ENCODE peak calls at places on chromosomes 16 and 17, in four cellular contexts. P, W, D and Q are unnamed samples.

GRCh38 chr16:69407702-69408323 is 16.6 kb upstream of the CYB5B start:
- DNase-seq in P (no peak), D (no peak), W (no peak), Q (no peak)

GRCh38 chr16:73778872-73779271 is 517.7 kb upstream of the PSMD7 start:
- DNase-seq in P (no peak), D (no peak), W (no peak), Q (no peak)

GRCh38 chr17:64496786-64497564 is at the start of gene POLG2:
- DNase-seq in P (peak; percentile 96), W (peak; percentile 93), D (peak; percentile 75), Q (peak; percentile 90)

GRCh38 chr17:55298111-55298510 is 33.4 kb downstream of the HLF start:
- DNase-seq in W (no peak), P (no peak), D (no peak), Q (no peak)

GRCh38 chr17:78910885-78911284 is 7.9 kb upstream of the CEP295NL start:
- DNase-seq in W (no peak), P (no peak), D (no peak), Q (no peak)

GRCh38 chr17:57425903-57426574 is 169.7 kb downstream of the MSI2 start:
- DNase-seq in W (no peak), P (no peak), D (no peak), Q (no peak)

GRCh38 chr16:75679366-75679765 is 2.6 kb upstream of the CPHXL2 start:
- DNase-seq in P (no peak), D (no peak), W (no peak), Q (no peak)

GRCh38 chr17:8753976-8754440 is 4.3 kb downstream of the SPDYE4 start:
- DNase-seq in P (no peak), W (no peak), D (no peak), Q (no peak)

GRCh38 chr17:48037036-48037881 is at the start of gene COPZ2:
- DNase-seq in P (peak; percentile 85), D (no peak), W (peak; percentile 55), Q (no peak)

GRCh38 chr16:64657316-64658011 is 464.4 kb downstream of the CDH11 start:
- DNase-seq in D (no peak), W (no peak), P (no peak), Q (no peak)

GRCh38 chr17:3594056-3594810 is 15.0 kb downstream of the TRPV1 start:
- DNase-seq in P (peak; percentile 67), W (no peak), D (no peak), Q (no peak)

GRCh38 chr17:5437721-5438317 is 1.1 kb downstream of the C1QBP start:
- DNase-seq in P (peak; percentile 23), D (no peak), W (no peak), Q (no peak)

GRCh38 chr17:37774508-37774907 is 29.6 kb upstream of the HNF1B start:
- DNase-seq in P (no peak), D (peak; percentile 91), W (no peak), Q (no peak)

GRCh38 chr17:75270218-75270965 is 639 bp downstream of the MIF4GD start:
- DNase-seq in D (no peak), W (peak; percentile 66), P (peak; percentile 92), Q (peak; percentile 78)

GRCh38 chr17:30517786-30518185 is 40.6 kb downstream of the GOSR1 start:
- DNase-seq in W (no peak), P (no peak), D (no peak), Q (no peak)

GRCh38 chr16:11682655-11683096 is 14.4 kb downstream of the SNN start:
- DNase-seq in W (no peak), D (no peak), P (no peak), Q (no peak)

GRCh38 chr16:81238296-81239011 is at the start of gene BCO1:
- DNase-seq in P (no peak), D (no peak), W (peak; percentile 19), Q (no peak)

GRCh38 chr16:81237282-81237681 is 1.2 kb upstream of the BCO1 start:
- DNase-seq in D (no peak), W (no peak), P (no peak), Q (no peak)

GRCh38 chr16:81241706-81242105 is 3.2 kb downstream of the BCO1 start:
- DNase-seq in W (no peak), D (no peak), P (no peak), Q (no peak)

GRCh38 chr16:81237942-81238295 is 570 bp upstream of the BCO1 start:
- DNase-seq in D (no peak), P (no peak), W (no peak), Q (no peak)

GRCh38 chr16:81239722-81240121 is 1.2 kb downstream of the BCO1 start:
- DNase-seq in D (no peak), W (no peak), P (no peak), Q (no peak)
- TF ChIP-seq USF1 in D (no peak), W (no peak), P (no peak), Q (no peak)

DNA sequence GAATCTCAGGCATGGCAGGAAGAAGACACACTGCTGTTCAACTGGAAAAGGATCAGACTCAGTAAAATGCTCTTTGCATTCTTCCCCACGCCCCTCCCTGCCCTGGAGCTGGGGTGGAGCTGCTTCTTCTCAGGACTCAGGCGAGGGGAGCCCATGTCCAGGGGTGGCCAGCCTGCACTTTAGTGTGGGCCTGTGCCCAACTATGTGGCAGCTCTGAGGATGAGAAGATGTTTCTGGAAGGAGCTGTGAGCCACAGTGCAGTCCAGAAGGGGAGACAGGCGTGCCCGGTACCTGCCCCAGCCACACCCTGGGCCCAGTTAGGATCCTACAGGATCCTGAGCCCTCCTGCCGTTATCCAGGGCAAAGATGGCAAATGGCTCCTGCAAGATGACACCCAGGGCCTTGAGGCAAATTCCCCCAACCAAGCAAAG is 120.3 kb downstream of the ANKRD11 start:
- DNase-seq in W (no peak), P (no peak), D (no peak), Q (no peak)
- TF ChIP-seq USF1 in W (no peak), P (no peak), D (no peak), Q (no peak)

DNA sequence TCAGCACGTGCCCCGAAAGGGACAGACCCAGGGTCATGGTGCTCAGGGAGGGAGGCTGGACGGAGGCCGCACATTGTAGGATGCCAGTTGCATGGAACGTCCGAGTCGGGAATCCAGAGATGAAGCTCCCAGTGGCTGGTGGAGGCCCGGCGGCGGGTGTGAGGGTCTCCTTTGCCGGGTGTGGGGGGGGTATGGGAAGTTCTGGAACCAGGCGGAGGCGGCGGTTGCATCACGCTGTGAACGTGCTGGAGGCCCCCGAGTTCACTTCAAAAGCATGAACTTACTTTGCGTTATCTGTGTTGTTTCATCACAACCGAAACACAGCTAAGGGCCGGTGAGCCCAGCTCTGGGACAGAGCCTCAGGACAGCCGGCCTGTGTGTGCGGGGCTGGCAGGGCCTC is 73.4 kb upstream of the GNG13 start:
- DNase-seq in W (no peak), P (no peak), D (no peak), Q (no peak)
- TF ChIP-seq USF1 in W (no peak), P (no peak), D (no peak), Q (no peak)

DNA sequence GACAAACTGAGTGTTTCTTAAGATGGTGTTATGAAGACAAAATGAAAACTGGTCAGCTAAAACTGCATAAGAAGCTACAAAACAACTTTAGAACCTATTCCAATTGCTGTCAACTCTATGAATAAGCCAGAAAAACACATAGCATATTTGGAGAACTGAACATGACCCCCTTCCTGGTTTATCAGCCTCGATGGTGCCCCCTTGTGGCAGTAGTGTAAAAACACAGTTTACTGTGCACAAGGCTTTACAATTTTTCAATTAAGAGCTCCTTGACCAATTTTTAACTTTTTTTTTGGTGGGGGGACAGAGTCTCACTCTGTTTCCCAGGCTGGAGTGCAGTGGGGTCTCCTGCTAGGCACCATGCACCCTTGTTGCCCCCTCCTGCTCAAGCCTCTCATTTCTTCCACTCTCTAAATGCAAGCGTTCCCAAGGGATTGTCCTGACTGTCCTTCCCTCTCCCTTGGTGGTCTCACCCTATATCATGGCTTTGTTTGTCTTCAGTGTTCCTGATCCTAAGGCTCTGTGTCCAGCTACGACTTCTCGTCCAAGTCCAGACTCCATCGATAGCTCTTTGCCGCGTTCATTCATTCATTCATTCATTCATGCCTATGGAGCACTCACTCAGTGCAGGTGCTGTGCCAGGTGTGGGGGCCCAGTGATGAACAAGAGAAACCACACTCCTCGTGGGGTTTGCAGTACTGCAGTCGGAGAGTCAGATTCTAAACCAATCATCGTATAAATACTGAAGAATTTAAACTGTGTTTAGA is 7.5 kb downstream of the EIF1 start:
- DNase-seq in P (peak; percentile 73), D (no peak), W (peak; percentile 64), Q (peak; percentile 85)
- TF ChIP-seq USF1 in P (no peak), D (no peak), W (no peak), Q (no peak)

GRCh38 chr16:66578596-66579531 is at the start of gene CMTM2:
- DNase-seq in D (no peak), W (peak; percentile 53), P (no peak), Q (no peak)
- TF ChIP-seq USF1 in D (no peak), W (no peak), P (no peak), Q (no peak)

DNA sequence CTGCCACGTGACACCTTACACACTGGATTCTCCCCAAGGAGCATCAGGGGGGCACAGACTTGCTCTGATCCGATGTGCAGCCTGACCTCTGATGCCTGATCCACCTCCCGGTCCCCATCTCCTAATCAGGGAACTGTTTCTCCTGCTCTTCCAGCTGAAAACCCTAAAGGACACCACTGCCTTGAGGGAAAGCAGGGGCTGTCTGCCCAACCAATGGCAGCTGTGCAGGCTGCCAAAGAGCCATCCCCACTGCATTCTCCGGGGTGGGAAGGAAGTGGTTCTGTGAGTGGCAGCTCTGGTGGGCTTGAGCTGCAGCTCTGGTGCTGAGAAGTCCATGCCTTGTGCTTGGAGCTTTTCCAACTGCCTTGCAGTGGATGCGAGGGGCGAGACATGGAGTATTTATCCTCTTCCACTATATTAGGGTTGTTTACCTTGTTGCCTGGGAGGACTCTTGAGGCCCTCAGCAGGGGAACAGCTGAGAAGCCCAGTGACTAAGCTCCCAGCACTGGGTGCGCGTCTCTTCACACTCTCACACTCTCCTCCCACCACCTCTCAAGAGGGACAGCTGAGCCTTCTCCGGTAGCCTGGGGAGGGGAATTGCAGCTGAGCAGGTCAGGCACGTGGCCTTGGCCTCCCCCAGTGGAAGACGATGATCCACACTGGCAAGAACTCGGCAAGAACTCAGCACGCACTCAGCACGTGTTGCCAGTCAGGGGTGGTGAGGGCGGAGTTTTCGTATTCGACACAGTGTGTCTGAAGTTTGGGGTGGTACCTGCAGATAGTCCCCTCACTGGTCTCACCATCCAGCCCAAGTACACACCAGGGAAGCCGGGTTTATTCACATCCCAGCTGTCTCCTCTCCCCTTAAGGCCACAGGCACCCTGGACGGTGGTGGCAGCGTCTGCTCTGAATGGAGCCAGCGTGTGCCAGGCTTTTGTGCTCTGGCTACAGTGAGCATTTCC is 21.1 kb upstream of the SPATA32 start:
- DNase-seq in W (no peak), D (no peak), P (no peak), Q (no peak)
- TF ChIP-seq USF1 in W (no peak), D (no peak), P (no peak), Q (no peak)